ENCODE peak calls at places on chromosomes 5 and 9, in five cellular contexts. A, Q, W, C and R are unnamed samples.

GRCh38 chr9:88418715-88419540 is 30.7 kb downstream of the SPIN1 start:
- DNase-seq in A (no peak), Q (no peak), W (no peak), C (peak), R (no peak)

GRCh38 chr5:107777161-107777740 is 106.5 kb upstream of the EFNA5 start:
- DNase-seq in A (no peak), Q (no peak), W (no peak), C (no peak), R (no peak)

GRCh38 chr9:68704804-68705635 is at the start of gene PIP5K1B:
- DNase-seq in A (peak), Q (peak), W (peak), C (peak), R (peak)

GRCh38 chr9:127885508-127886281 is 8.2 kb upstream of the AK1 start:
- DNase-seq in A (no peak), Q (no peak), W (no peak), C (no peak), R (no peak)

GRCh38 chr5:124546643-124547042 is 199.8 kb downstream of the ZNF608 start:
- DNase-seq in A (no peak), Q (no peak), W (no peak), C (peak), R (no peak)

GRCh38 chr9:68981825-68982224 is 32.1 kb downstream of the PRKACG start:
- DNase-seq in A (peak), Q (no peak), W (no peak), C (no peak), R (no peak)

GRCh38 chr5:32202394-32202793 is 28.3 kb upstream of the GOLPH3 start:
- DNase-seq in A (no peak), Q (no peak), W (no peak), C (no peak), R (no peak)

GRCh38 chr5:168228668-168229067 is 62.8 kb upstream of the WWC1 start:
- DNase-seq in A (no peak), Q (no peak), W (no peak), C (no peak), R (no peak)

GRCh38 chr9:133735894-133736293 is 2.3 kb downstream of the SARDH start:
- DNase-seq in A (no peak), Q (peak), W (no peak), C (no peak), R (peak)

GRCh38 chr9:123482295-123482970 is 126.4 kb downstream of the CRB2 start:
- DNase-seq in A (no peak), Q (no peak), W (no peak), C (no peak), R (no peak)

GRCh38 chr5:170296036-170296934 is 1.3 kb downstream of the LCP2 start:
- DNase-seq in A (no peak), Q (no peak), W (no peak), C (no peak), R (no peak)

GRCh38 chr5:153629027-153629426 is 138.6 kb downstream of the GRIA1 start:
- DNase-seq in A (no peak), Q (peak), W (no peak), C (peak), R (no peak)

GRCh38 chr5:143434261-143435206 is 31.0 kb upstream of the NR3C1 start:
- DNase-seq in A (no peak), Q (no peak), W (no peak), C (no peak), R (no peak)

GRCh38 chr9:1050125-1050895 is at the start of gene DMRT2:
- DNase-seq in A (peak), Q (peak), W (peak), C (peak), R (no peak)